ENCODE peak calls at places on chromosome 12, in ten cellular contexts. I is endothelial cell of umbilical vein, W is breast epithelium, N is GM23338, D is suprapubic skin, S is K562, Y is transverse colon, X is stomach, Z is prostate gland, B is vagina. K is an unnamed sample.

GRCh38 chr12:61821381-61821780 is 438.8 kb upstream of the USP15 start:
- DNase-seq in I (no peak), W (no peak), N (no peak), D (no peak), S (no peak), Y (no peak), X (no peak), Z (no peak), B (no peak), K (no peak)

GRCh38 chr12:54169036-54169435 is 19.7 kb downstream of the SMUG1 start:
- DNase-seq in I (no peak), W (no peak), N (no peak), D (no peak), S (no peak), Y (no peak), X (no peak), Z (no peak), B (no peak), K (no peak)

GRCh38 chr12:123998960-123999359 is 25.9 kb downstream of the ZNF664 start:
- DNase-seq in I (no peak), W (no peak), N (no peak), D (no peak), S (peak), Y (no peak), X (no peak), Z (no peak), B (no peak), K (no peak)

GRCh38 chr12:114678718-114679117 is 5.3 kb downstream of the TBX3 start:
- DNase-seq in I (no peak), W (no peak), N (peak), D (no peak), S (no peak), Y (no peak), X (no peak), Z (no peak), B (no peak), K (no peak)

GRCh38 chr12:118964988-118965387 is 16.4 kb upstream of the SRRM4 start:
- DNase-seq in I (no peak), W (no peak), N (no peak), D (no peak), S (no peak), Y (no peak), X (no peak), Z (no peak), B (no peak), K (no peak)

GRCh38 chr12:64172143-64172970 is 49.7 kb downstream of the KICS2 start:
- DNase-seq in I (no peak), W (no peak), N (no peak), D (no peak), S (no peak), Y (no peak), X (no peak), Z (no peak), B (no peak), K (no peak)

GRCh38 chr12:122471324-122472226 is 29.2 kb downstream of the ZCCHC8 start:
- DNase-seq in I (peak), W (no peak), N (peak), D (no peak), S (peak), Y (no peak), X (peak), Z (peak), B (no peak), K (no peak)

GRCh38 chr12:126342866-126343265 is 1277.6 kb downstream of the AACS start:
- DNase-seq in I (no peak), W (no peak), N (no peak), D (no peak), S (no peak), Y (no peak), X (no peak), Z (no peak), B (no peak), K (no peak)

GRCh38 chr12:56808954-56809353 is 45.8 kb downstream of the HSD17B6 start:
- DNase-seq in I (no peak), W (no peak), N (peak), D (no peak), S (no peak), Y (no peak), X (no peak), Z (no peak), B (no peak), K (no peak)

GRCh38 chr12:23662966-23663365 is 286.5 kb downstream of the SOX5 start:
- DNase-seq in I (no peak), W (no peak), N (no peak), D (no peak), S (no peak), Y (no peak), X (no peak), Z (no peak), B (no peak), K (no peak)

GRCh38 chr12:44000309-44000952 is 164.6 kb downstream of the TMEM117 start:
- DNase-seq in I (peak), W (no peak), N (peak), D (no peak), S (peak), Y (no peak), X (no peak), Z (no peak), B (no peak), K (no peak)

GRCh38 chr12:49298160-49298559 is 3.2 kb downstream of the PRPH start:
- DNase-seq in I (no peak), W (no peak), N (no peak), D (no peak), S (no peak), Y (peak), X (no peak), Z (no peak), B (no peak), K (peak)
- H3K4me3 ChIP-seq in I (no peak), W (no peak), N (no peak), D (no peak), S (no peak), Y (no peak), X (no peak), Z (no peak), B (no peak), K (no peak)

GRCh38 chr12:92077530-92077929 is 68.1 kb downstream of the BTG1 start:
- DNase-seq in I (no peak), W (no peak), N (no peak), D (no peak), S (no peak), Y (no peak), X (no peak), Z (no peak), B (no peak), K (no peak)
- H3K27ac ChIP-seq in I (no peak), W (peak), N (no peak), D (peak), S (peak), Y (peak), X (no peak), Z (no peak), B (peak), K (no peak)

DNA sequence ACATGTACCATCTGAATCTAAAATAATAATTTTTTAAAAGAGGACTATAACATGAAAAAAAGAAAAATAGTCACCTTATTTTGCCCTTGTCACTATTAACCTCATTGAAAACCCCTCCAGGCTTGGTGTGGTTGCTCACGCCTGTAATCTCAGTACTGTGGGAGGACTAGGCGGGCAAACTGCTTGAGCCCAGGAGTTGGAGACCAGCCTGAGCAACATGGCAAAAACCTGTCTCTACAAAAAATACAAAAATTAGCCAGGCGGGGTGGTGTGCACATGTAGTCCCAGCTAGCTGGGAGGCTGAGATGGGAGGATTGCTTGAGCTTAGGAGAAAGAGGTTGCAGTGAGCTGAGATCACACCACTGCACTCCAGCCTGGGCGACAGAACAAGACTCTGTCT is 126.3 kb upstream of the KRAS start:
- DNase-seq in I (no peak), W (no peak), N (no peak), D (no peak), S (no peak), Y (no peak), X (no peak), Z (no peak), B (no peak), K (no peak)
- TF ChIP-seq POLR2AphosphoS5 in I (no peak), W (no peak), N (no peak), D (no peak), S (no peak), Y (no peak), X (no peak), Z (no peak), B (no peak), K (no peak)

DNA sequence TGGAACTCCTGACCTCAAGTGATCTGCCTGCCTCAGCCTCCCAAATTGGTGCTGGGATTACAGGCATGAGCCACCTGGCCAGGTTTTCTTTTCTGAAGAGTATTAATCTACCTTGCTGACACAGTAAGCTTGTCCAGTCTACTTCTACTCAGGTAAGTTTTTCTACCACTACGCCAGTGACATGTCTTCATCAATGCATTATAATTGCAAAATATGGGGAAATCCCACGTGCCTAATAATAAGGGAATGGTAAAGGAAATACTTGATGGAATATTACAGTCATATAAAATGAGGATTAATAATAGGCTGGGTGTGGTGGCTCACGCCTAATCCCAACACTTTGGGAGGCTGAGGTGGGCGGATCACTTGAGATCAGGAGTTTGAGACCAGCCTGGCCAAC is 62.3 kb downstream of the RAB35 start:
- DNase-seq in I (no peak), W (no peak), N (no peak), D (no peak), S (no peak), Y (no peak), X (no peak), Z (no peak), B (no peak), K (no peak)
- H3K4me3 ChIP-seq in I (no peak), W (no peak), N (no peak), D (no peak), S (no peak), Y (no peak), X (no peak), Z (no peak), B (no peak), K (no peak)

GRCh38 chr12:32134144-32134888 is 27.7 kb downstream of the BICD1 start:
- DNase-seq in I (peak), W (no peak), N (peak), D (no peak), S (no peak), Y (peak), X (no peak), Z (no peak), B (no peak), K (no peak)

GRCh38 chr12:32136404-32136803 is 29.8 kb downstream of the BICD1 start:
- DNase-seq in I (no peak), W (no peak), N (no peak), D (no peak), S (no peak), Y (no peak), X (no peak), Z (no peak), B (no peak), K (no peak)

GRCh38 chr12:32135967-32136366 is 29.3 kb downstream of the BICD1 start:
- DNase-seq in I (no peak), W (no peak), N (no peak), D (no peak), S (no peak), Y (no peak), X (no peak), Z (no peak), B (no peak), K (no peak)

GRCh38 chr12:32140867-32141266 is 34.2 kb downstream of the BICD1 start:
- DNase-seq in I (no peak), W (no peak), N (no peak), D (no peak), S (no peak), Y (no peak), X (no peak), Z (no peak), B (no peak), K (no peak)

DNA sequence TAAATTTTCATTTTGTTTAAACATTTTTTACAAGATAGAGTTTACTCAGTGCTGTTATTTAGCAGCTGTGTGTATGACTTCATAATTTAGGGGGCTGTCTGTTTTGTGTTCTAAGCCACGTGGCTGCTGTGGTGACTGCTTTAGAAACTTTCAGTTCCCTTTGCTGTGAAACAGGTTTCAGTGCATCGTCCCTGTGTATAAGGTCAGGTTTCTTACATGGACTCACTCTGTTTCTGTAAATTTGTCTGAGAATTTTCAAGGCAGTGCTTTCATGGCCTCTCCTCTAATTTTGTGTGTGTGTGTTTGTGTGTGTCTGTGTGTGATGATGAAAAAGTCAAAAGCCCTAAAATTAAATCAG is 32.4 kb downstream of the BICD1 start:
- DNase-seq in I (peak), W (no peak), N (peak), D (no peak), S (no peak), Y (peak), X (no peak), Z (no peak), B (no peak), K (no peak)
- H3K27ac ChIP-seq in I (no peak), W (no peak), N (peak), D (no peak), S (no peak), Y (peak), X (peak), Z (no peak), B (no peak), K (peak)

GRCh38 chr12:27012982-27013255 is 1.3 kb downstream of the TM7SF3 start:
- DNase-seq in I (no peak), W (no peak), N (no peak), D (no peak), S (no peak), Y (no peak), X (no peak), Z (no peak), B (no peak), K (no peak)

GRCh38 chr12:27014085-27014858 is at the start of gene TM7SF3:
- DNase-seq in I (peak), W (peak), N (peak), D (peak), S (peak), Y (peak), X (peak), Z (peak), B (no peak), K (peak)

GRCh38 chr12:27009926-27010325 is 4.3 kb downstream of the TM7SF3 start:
- DNase-seq in I (peak), W (no peak), N (no peak), D (no peak), S (no peak), Y (no peak), X (no peak), Z (no peak), B (no peak), K (no peak)

GRCh38 chr12:27013606-27014084 is 539 bp downstream of the TM7SF3 start:
- DNase-seq in I (peak), W (no peak), N (peak), D (peak), S (peak), Y (peak), X (no peak), Z (no peak), B (no peak), K (no peak)

DNA sequence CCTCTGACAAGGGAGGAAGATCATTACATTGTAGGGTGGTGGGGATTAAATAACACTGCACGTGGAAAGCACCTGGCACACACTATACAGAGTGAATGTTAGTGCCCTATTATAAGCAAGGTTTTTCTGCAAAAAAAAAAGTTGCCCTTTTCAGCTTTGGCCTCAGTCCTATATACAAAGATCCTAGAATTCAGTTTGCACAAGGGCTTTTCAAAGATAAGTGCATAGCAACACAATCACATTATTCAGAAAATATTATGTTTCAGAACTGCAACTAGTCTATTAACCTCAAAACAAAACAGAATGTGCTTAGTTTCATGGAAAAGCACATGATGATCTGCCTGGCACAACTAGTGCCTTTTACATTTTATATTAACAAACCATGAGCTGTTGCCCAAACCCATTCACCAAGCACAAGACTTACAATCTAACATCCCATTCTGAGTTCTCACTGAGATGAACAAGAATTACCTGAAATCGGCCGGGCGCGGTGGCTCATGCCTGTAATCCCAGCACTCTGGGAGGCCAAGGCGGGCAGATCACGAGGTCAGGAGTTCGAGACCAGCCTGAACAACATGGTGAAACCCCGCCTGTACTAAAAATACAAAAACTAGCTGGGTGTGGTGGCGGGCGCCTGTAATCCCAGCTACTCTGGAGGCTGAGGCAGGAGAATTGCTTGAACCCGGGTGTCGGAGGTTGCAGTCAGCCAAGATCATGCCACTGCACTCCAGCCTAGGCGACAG is 1.8 kb downstream of the TM7SF3 start:
- DNase-seq in I (no peak), W (no peak), N (no peak), D (no peak), S (no peak), Y (no peak), X (no peak), Z (peak), B (no peak), K (no peak)
- TF ChIP-seq POLR2AphosphoS5 in I (no peak), W (no peak), N (no peak), D (no peak), S (no peak), Y (no peak), X (no peak), Z (peak), B (no peak), K (no peak)